ENCODE peak calls at places on chromosomes 1 and 21, in five cellular contexts. B is uterus; U is stimulated activated CD4-positive, alpha-beta T cell treated with anti-CD3 and anti-CD28 coated beads, Interleukin-4, amount 100 ng/mL, for 1 hour; D is KBM-7; I is progenitor cell of endocrine pancreas. J is an unnamed sample.

GRCh38 chr1:156639601-156640101 is 2.3 kb upstream of the BCAN start:
- DNase-seq in B (no peak), U (no peak), D (no peak), I (no peak), J (no peak)

GRCh38 chr1:235068155-235069121 is 60.2 kb downstream of the TOMM20 start:
- DNase-seq in B (no peak), U (no peak), D (no peak), I (no peak), J (no peak)

GRCh38 chr21:35563885-35564451 is 496.4 kb downstream of the SETD4 start:
- DNase-seq in B (peak; percentile 21), U (no peak), D (peak; percentile 65), I (no peak), J (no peak)

GRCh38 chr1:22728751-22729399 is 18.2 kb downstream of the EPHB2 start:
- DNase-seq in B (no peak), U (no peak), D (no peak), I (no peak), J (no peak)

GRCh38 chr1:170461762-170462384 is 70.1 kb upstream of the GORAB start:
- DNase-seq in B (peak; percentile 52), U (no peak), D (peak; percentile 65), I (no peak), J (no peak)

GRCh38 chr1:23879809-23880208 is 11.7 kb upstream of the FUCA1 start:
- DNase-seq in B (no peak), U (no peak), D (no peak), I (no peak), J (no peak)

GRCh38 chr1:154760469-154760933 is 109.6 kb downstream of the KCNN3 start:
- DNase-seq in B (peak; percentile 62), U (peak; percentile 91), D (peak; percentile 62), I (peak; percentile 88), J (peak; percentile 71)

GRCh38 chr1:89670168-89670567 is 37.2 kb downstream of the LRRC8C start:
- DNase-seq in B (no peak), U (no peak), D (no peak), I (no peak), J (peak; percentile 47)

GRCh38 chr1:15994590-15995351 is 9.3 kb upstream of the SRARP start:
- DNase-seq in B (peak; percentile 70), U (peak; percentile 54), D (peak; percentile 35), I (no peak), J (no peak)

GRCh38 chr1:14265515-14265914 is 333.0 kb upstream of the KAZN start:
- DNase-seq in B (no peak), U (no peak), D (no peak), I (no peak), J (no peak)

GRCh38 chr1:154501423-154502065 is 475 bp upstream of the TDRD10 start:
- DNase-seq in B (peak; percentile 75), U (peak; percentile 4), D (peak; percentile 20), I (no peak), J (no peak)

GRCh38 chr1:22402336-22403053 is 49.2 kb upstream of the ZBTB40 start:
- DNase-seq in B (no peak), U (no peak), D (no peak), I (no peak), J (no peak)

J was measured in GM19239.